ENCODE peak calls at places on chromosomes 7 and 10, in four cellular contexts. W, T, L and S are unnamed samples.

GRCh38 chr7:127514499-127514898 is 70.9 kb downstream of the GCC1 start:
- DNase-seq in T (no peak), W (peak; percentile 44), L (no peak), S (peak; percentile 23)

GRCh38 chr7:137694405-137694804 is 152.4 kb downstream of the DGKI start:
- DNase-seq in T (no peak), W (no peak), L (no peak), S (no peak)

GRCh38 chr7:57789130-57789529 is 339.2 kb downstream of the ZNF716 start:
- DNase-seq in W (no peak), L (no peak), T (no peak), S (no peak)

GRCh38 chr10:36446873-36447272 is 678.5 kb upstream of the ANKRD30A start:
- DNase-seq in T (no peak), L (no peak), W (no peak), S (no peak)

GRCh38 chr7:114086906-114087651 is 168.3 kb upstream of the PPP1R3A start:
- DNase-seq in W (peak; percentile 73), L (peak; percentile 30), T (no peak), S (no peak)

GRCh38 chr10:109871476-109871875 is 51.8 kb downstream of the XPNPEP1 start:
- DNase-seq in T (no peak), W (no peak), L (no peak), S (no peak)

GRCh38 chr10:20417791-20418190 is 479.3 kb downstream of the NEBL start:
- DNase-seq in T (no peak), W (no peak), L (no peak), S (no peak)

GRCh38 chr7:38932509-38933168 is 23.6 kb upstream of the VPS41 start:
- DNase-seq in W (peak; percentile 48), T (no peak), L (peak; percentile 73), S (no peak)

GRCh38 chr10:114767101-114767588 is 54.4 kb upstream of the FHIP2A start:
- DNase-seq in L (no peak), T (no peak), W (no peak), S (no peak)

GRCh38 chr10:124911124-124912051 is 30.5 kb upstream of the ZRANB1 start:
- DNase-seq in L (peak; percentile 38), W (no peak), T (no peak), S (no peak)

GRCh38 chr7:22675917-22676343 is 51.1 kb upstream of the IL6 start:
- DNase-seq in W (no peak), T (no peak), L (no peak), S (peak; percentile 84)

GRCh38 chr10:53063805-53064204 is 291.2 kb upstream of the MBL2 start:
- DNase-seq in W (no peak), T (no peak), L (no peak), S (no peak)

GRCh38 chr10:18214692-18215563 is 74.7 kb downstream of the CACNB2 start:
- DNase-seq in W (peak; percentile 38), L (peak; percentile 81), T (no peak), S (no peak)

GRCh38 chr7:128743112-128743772 is 4.1 kb downstream of the CALU start:
- DNase-seq in W (no peak), L (no peak), T (no peak), S (no peak)

GRCh38 chr10:86960863-86961434 is 2.5 kb downstream of the SNCG start:
- DNase-seq in T (no peak), L (no peak), W (no peak), S (no peak)

GRCh38 chr10:30432631-30433285 is 1.2 kb upstream of the MAP3K8 start:
- DNase-seq in T (no peak), W (no peak), L (peak; percentile 53), S (no peak)

GRCh38 chr7:36308031-36308430 is 81.6 kb upstream of the ANLN start:
- DNase-seq in T (no peak), L (no peak), W (no peak), S (no peak)

GRCh38 chr10:79286318-79286951 is 60.8 kb upstream of the PPIF start:
- DNase-seq in W (peak; percentile 25), L (peak; percentile 55), T (peak; percentile 43), S (peak; percentile 75)

GRCh38 chr10:1293147-1293546 is 237.0 kb downstream of the WDR37 start:
- DNase-seq in L (no peak), T (no peak), W (no peak), S (no peak)

GRCh38 chr10:55629792-55630490 is 731.1 kb downstream of the ZWINT start:
- DNase-seq in L (no peak), T (no peak), W (peak; percentile 48), S (no peak)

GRCh38 chr7:79923953-79924352 is 210.7 kb upstream of the GNAI1 start:
- DNase-seq in T (no peak), L (no peak), W (no peak), S (no peak)

GRCh38 chr7:114921636-114922150 is at the start of gene MDFIC:
- DNase-seq in L (peak; percentile 22), T (peak; percentile 9), W (no peak), S (no peak)

GRCh38 chr7:107147464-107148214 is 21.2 kb upstream of the HBP1 start:
- DNase-seq in T (no peak), W (peak; percentile 68), L (peak; percentile 29), S (peak; percentile 20)

GRCh38 chr10:86087716-86088115 is 278.9 kb downstream of the GRID1 start:
- DNase-seq in W (no peak), T (no peak), L (no peak), S (no peak)

GRCh38 chr10:118340486-118340885 is 1.6 kb downstream of the FAM204A start:
- DNase-seq in W (no peak), T (no peak), L (no peak), S (no peak)

GRCh38 chr7:143393267-143394041 is 12.3 kb downstream of the ZYX start:
- DNase-seq in L (no peak), T (no peak), W (no peak), S (no peak)

GRCh38 chr7:43481905-43482678 is 100.8 kb upstream of the STK17A start:
- DNase-seq in L (no peak), W (no peak), T (no peak), S (no peak)

GRCh38 chr10:4498763-4499251 is 327.2 kb upstream of the AKR1E2 start:
- DNase-seq in L (no peak), W (no peak), T (no peak), S (no peak)

GRCh38 chr10:68878463-68878862 is 22.7 kb upstream of the DDX50 start:
- DNase-seq in L (no peak), W (no peak), T (no peak), S (no peak)

GRCh38 chr10:69864321-69864720 is 62.6 kb downstream of the COL13A1 start:
- DNase-seq in L (no peak), W (no peak), T (no peak), S (no peak)

GRCh38 chr7:84264341-84264740 is 69.8 kb upstream of the SEMA3A start:
- DNase-seq in W (no peak), T (no peak), L (no peak), S (no peak)

GRCh38 chr10:69389827-69390490 is 26.8 kb downstream of the TACR2 start:
- DNase-seq in W (no peak), T (no peak), L (no peak), S (no peak)

GRCh38 chr7:29375641-29376562 is 181.3 kb downstream of the CHN2 start:
- DNase-seq in T (no peak), L (no peak), W (no peak), S (no peak)

GRCh38 chr10:69958232-69958902 is 94.3 kb upstream of the MACROH2A2 start:
- DNase-seq in L (no peak), T (no peak), W (peak; percentile 59), S (peak; percentile 12)

GRCh38 chr7:7264306-7265040 is 82.1 kb downstream of the C1GALT1 start:
- DNase-seq in T (no peak), W (no peak), L (no peak), S (no peak)

GRCh38 chr10:34760606-34761005 is 54.5 kb downstream of the PARD3 start:
- DNase-seq in W (no peak), T (no peak), L (no peak), S (no peak)

GRCh38 chr7:128459394-128459878 is 3.8 kb downstream of the HILPDA start:
- DNase-seq in W (peak; percentile 86), L (peak; percentile 80), T (peak; percentile 62), S (peak; percentile 76)

GRCh38 chr7:92875719-92876118 is 39.3 kb upstream of the CDK6 start:
- DNase-seq in L (no peak), W (no peak), T (no peak), S (no peak)

GRCh38 chr7:131000873-131001272 is 266.9 kb upstream of the KLF14 start:
- DNase-seq in L (no peak), W (no peak), T (no peak), S (no peak)

GRCh38 chr7:131000389-131000788 is 266.4 kb upstream of the KLF14 start:
- DNase-seq in L (no peak), T (no peak), W (no peak), S (no peak)

GRCh38 chr7:130996841-130997231 is 262.8 kb upstream of the KLF14 start:
- DNase-seq in L (no peak), T (no peak), W (no peak), S (no peak)

GRCh38 chr7:130999926-131000325 is 265.9 kb upstream of the KLF14 start:
- DNase-seq in W (no peak), T (no peak), L (no peak), S (no peak)

GRCh38 chr7:130998993-130999602 is 265.1 kb upstream of the KLF14 start:
- DNase-seq in L (no peak), T (no peak), W (no peak), S (no peak)
- H3K27ac ChIP-seq in L (peak overlapping the region; percentile 57), T (no peak overlapping the region), W (no peak overlapping the region), S (peak overlapping the region; percentile 7)

DNA sequence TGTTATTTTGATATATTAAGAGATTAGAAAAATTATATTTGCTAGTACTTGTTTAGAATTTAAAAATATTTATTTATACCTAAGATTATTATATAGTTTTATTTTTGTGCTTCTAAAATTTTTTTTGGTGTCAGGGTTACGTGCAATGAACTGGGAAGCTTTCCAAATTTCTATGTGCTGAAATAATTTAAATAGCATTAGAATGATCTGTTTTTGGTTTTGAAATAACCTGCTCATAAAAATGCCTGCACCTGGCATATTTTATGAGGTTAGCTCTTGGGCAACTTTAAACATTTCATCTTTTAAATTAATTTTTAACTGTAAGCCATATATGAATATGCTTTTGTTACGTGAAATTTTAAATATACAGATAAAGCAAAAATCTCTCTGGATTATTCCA is 482.4 kb downstream of the GLRX3 start:
- DNase-seq in T (no peak), W (no peak), L (no peak), S (no peak)
- H3K4me1 ChIP-seq in T (no peaks in the 10 kb centered on the region), W (no peaks in the 10 kb centered on the region), L (no peaks in the 10 kb centered on the region), S (no peaks in the 10 kb centered on the region)

DNA sequence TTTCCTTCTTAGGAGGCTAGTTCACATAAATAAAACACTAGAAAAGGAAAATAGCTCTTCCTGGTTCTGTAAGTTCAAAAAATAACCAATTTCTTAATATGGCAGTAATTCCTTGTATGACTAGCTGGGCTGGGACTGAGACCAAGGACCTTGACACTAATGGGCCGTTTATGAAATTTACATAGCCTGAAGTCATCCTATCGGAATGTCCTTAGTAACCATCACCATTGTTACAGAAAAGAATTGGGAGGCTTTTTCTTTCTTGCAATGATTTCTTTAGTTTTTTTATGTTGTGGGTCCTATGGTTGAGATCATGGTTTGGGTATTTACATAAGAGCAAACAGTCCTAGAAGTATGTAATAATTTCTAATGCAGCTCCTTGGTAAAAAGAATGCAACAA is 87.1 kb upstream of the HDAC9 start:
- DNase-seq in W (no peak), L (no peak), T (no peak), S (no peak)
- H3K27ac ChIP-seq in W (no peak overlapping the region), L (no peak overlapping the region), T (no peak overlapping the region), S (no peak overlapping the region)

GRCh38 chr7:18405731-18406130 is 89.8 kb upstream of the HDAC9 start:
- DNase-seq in T (no peak), W (no peak), L (no peak), S (no peak)
- H3K4me1 ChIP-seq in T (no peaks in the 10 kb centered on the region), W (no peaks in the 10 kb centered on the region), L (no peaks in the 10 kb centered on the region), S (no peaks in the 10 kb centered on the region)

GRCh38 chr7:123271856-123272255 is 72.1 kb upstream of the SLC13A1 start:
- DNase-seq in L (no peak), W (no peak), T (no peak), S (no peak)
- H3K27ac ChIP-seq in L (no peak overlapping the region), W (no peak overlapping the region), T (no peak overlapping the region), S (no peak overlapping the region)